ENCODE peak calls at places on chromosomes 7 and 10, in four cellular contexts. One of them, this sample, is unnamed.

GRCh38 chr7:74479066-74479781 is 25.5 kb downstream of the GTF2IRD1 start:
- DNase-seq in body of pancreas: peak
- DNase-seq in activated CD4-positive, alpha-beta T cell treated with anti-CD3 and anti-CD28 coated beads, Interleukin-2, amount 50 U/mL, for 24 hours: no peak
- DNase-seq in endothelial cell: no peak
- DNase-seq in this sample: peak

GRCh38 chr7:123748171-123748733 is 551 bp downstream of the WASL start:
- DNase-seq in body of pancreas: peak
- DNase-seq in activated CD4-positive, alpha-beta T cell treated with anti-CD3 and anti-CD28 coated beads, Interleukin-2, amount 50 U/mL, for 24 hours: peak
- DNase-seq in endothelial cell: peak
- DNase-seq in this sample: no peak

GRCh38 chr10:127878474-127879055 is 14.2 kb downstream of the CLRN3 start:
- DNase-seq in body of pancreas: no peak
- DNase-seq in activated CD4-positive, alpha-beta T cell treated with anti-CD3 and anti-CD28 coated beads, Interleukin-2, amount 50 U/mL, for 24 hours: no peak
- DNase-seq in endothelial cell: no peak
- DNase-seq in this sample: no peak

GRCh38 chr10:44906476-44906875 is 4.7 kb upstream of the TMEM72 start:
- DNase-seq in body of pancreas: no peak
- DNase-seq in activated CD4-positive, alpha-beta T cell treated with anti-CD3 and anti-CD28 coated beads, Interleukin-2, amount 50 U/mL, for 24 hours: no peak
- DNase-seq in endothelial cell: no peak
- DNase-seq in this sample: no peak

GRCh38 chr10:49114718-49115014 is 656 bp downstream of the VSTM4 start:
- DNase-seq in body of pancreas: no peak
- DNase-seq in activated CD4-positive, alpha-beta T cell treated with anti-CD3 and anti-CD28 coated beads, Interleukin-2, amount 50 U/mL, for 24 hours: no peak
- DNase-seq in endothelial cell: no peak
- DNase-seq in this sample: peak

GRCh38 chr7:141386881-141387280 is 164.3 kb upstream of the AGK start:
- DNase-seq in body of pancreas: no peak
- DNase-seq in activated CD4-positive, alpha-beta T cell treated with anti-CD3 and anti-CD28 coated beads, Interleukin-2, amount 50 U/mL, for 24 hours: no peak
- DNase-seq in endothelial cell: no peak
- DNase-seq in this sample: no peak

GRCh38 chr7:101696-102376 is 90.5 kb upstream of the FAM20C start:
- DNase-seq in body of pancreas: peak
- DNase-seq in activated CD4-positive, alpha-beta T cell treated with anti-CD3 and anti-CD28 coated beads, Interleukin-2, amount 50 U/mL, for 24 hours: no peak
- DNase-seq in endothelial cell: no peak
- DNase-seq in this sample: no peak

GRCh38 chr10:30803058-30803457 is 173.5 kb upstream of the LYZL2 start:
- DNase-seq in body of pancreas: no peak
- DNase-seq in activated CD4-positive, alpha-beta T cell treated with anti-CD3 and anti-CD28 coated beads, Interleukin-2, amount 50 U/mL, for 24 hours: no peak
- DNase-seq in endothelial cell: no peak
- DNase-seq in this sample: no peak

GRCh38 chr7:36605261-36605660 is 119.0 kb downstream of the AOAH start:
- DNase-seq in body of pancreas: no peak
- DNase-seq in activated CD4-positive, alpha-beta T cell treated with anti-CD3 and anti-CD28 coated beads, Interleukin-2, amount 50 U/mL, for 24 hours: no peak
- DNase-seq in endothelial cell: no peak
- DNase-seq in this sample: no peak

GRCh38 chr10:43260911-43261577 is 5.8 kb downstream of the RASGEF1A start:
- DNase-seq in body of pancreas: no peak
- DNase-seq in activated CD4-positive, alpha-beta T cell treated with anti-CD3 and anti-CD28 coated beads, Interleukin-2, amount 50 U/mL, for 24 hours: no peak
- DNase-seq in endothelial cell: no peak
- DNase-seq in this sample: no peak

GRCh38 chr10:82558208-82558607 is 683.2 kb downstream of the NRG3 start:
- DNase-seq in body of pancreas: no peak
- DNase-seq in activated CD4-positive, alpha-beta T cell treated with anti-CD3 and anti-CD28 coated beads, Interleukin-2, amount 50 U/mL, for 24 hours: no peak
- DNase-seq in endothelial cell: no peak
- DNase-seq in this sample: no peak

GRCh38 chr10:109281347-109281746 is 642.0 kb downstream of the XPNPEP1 start:
- DNase-seq in body of pancreas: no peak
- DNase-seq in activated CD4-positive, alpha-beta T cell treated with anti-CD3 and anti-CD28 coated beads, Interleukin-2, amount 50 U/mL, for 24 hours: no peak
- DNase-seq in endothelial cell: no peak
- DNase-seq in this sample: no peak

GRCh38 chr7:22114440-22114981 is 168.8 kb upstream of the CDCA7L start:
- DNase-seq in body of pancreas: peak
- DNase-seq in activated CD4-positive, alpha-beta T cell treated with anti-CD3 and anti-CD28 coated beads, Interleukin-2, amount 50 U/mL, for 24 hours: no peak
- DNase-seq in endothelial cell: no peak
- DNase-seq in this sample: no peak

GRCh38 chr10:13787015-13787421 is 200.3 kb downstream of the PRPF18 start:
- DNase-seq in body of pancreas: no peak
- DNase-seq in activated CD4-positive, alpha-beta T cell treated with anti-CD3 and anti-CD28 coated beads, Interleukin-2, amount 50 U/mL, for 24 hours: peak
- DNase-seq in endothelial cell: peak
- DNase-seq in this sample: no peak

GRCh38 chr7:90297118-90297517 is 24.0 kb downstream of the FAM237B start:
- DNase-seq in body of pancreas: no peak
- DNase-seq in activated CD4-positive, alpha-beta T cell treated with anti-CD3 and anti-CD28 coated beads, Interleukin-2, amount 50 U/mL, for 24 hours: no peak
- DNase-seq in endothelial cell: no peak
- DNase-seq in this sample: no peak

GRCh38 chr7:107551936-107552335 is 11.8 kb downstream of the COG5 start:
- DNase-seq in body of pancreas: no peak
- DNase-seq in activated CD4-positive, alpha-beta T cell treated with anti-CD3 and anti-CD28 coated beads, Interleukin-2, amount 50 U/mL, for 24 hours: no peak
- DNase-seq in endothelial cell: no peak
- DNase-seq in this sample: no peak

GRCh38 chr10:27550823-27551222 is 46.7 kb downstream of the RAB18 start:
- DNase-seq in body of pancreas: no peak
- DNase-seq in activated CD4-positive, alpha-beta T cell treated with anti-CD3 and anti-CD28 coated beads, Interleukin-2, amount 50 U/mL, for 24 hours: no peak
- DNase-seq in endothelial cell: no peak
- DNase-seq in this sample: no peak

GRCh38 chr7:30322656-30323355 is 38.4 kb downstream of the ZNRF2 start:
- DNase-seq in body of pancreas: no peak
- DNase-seq in activated CD4-positive, alpha-beta T cell treated with anti-CD3 and anti-CD28 coated beads, Interleukin-2, amount 50 U/mL, for 24 hours: no peak
- DNase-seq in endothelial cell: no peak
- DNase-seq in this sample: no peak

GRCh38 chr10:86649471-86650150 is 4.7 kb upstream of the OPN4 start:
- DNase-seq in body of pancreas: no peak
- DNase-seq in activated CD4-positive, alpha-beta T cell treated with anti-CD3 and anti-CD28 coated beads, Interleukin-2, amount 50 U/mL, for 24 hours: no peak
- DNase-seq in endothelial cell: no peak
- DNase-seq in this sample: peak

GRCh38 chr10:49136525-49136924 is 2.7 kb upstream of the FAM170B start:
- DNase-seq in body of pancreas: no peak
- DNase-seq in activated CD4-positive, alpha-beta T cell treated with anti-CD3 and anti-CD28 coated beads, Interleukin-2, amount 50 U/mL, for 24 hours: no peak
- DNase-seq in endothelial cell: no peak
- DNase-seq in this sample: no peak

GRCh38 chr7:2529161-2530075 is 9.8 kb downstream of the LFNG start:
- DNase-seq in body of pancreas: peak
- DNase-seq in activated CD4-positive, alpha-beta T cell treated with anti-CD3 and anti-CD28 coated beads, Interleukin-2, amount 50 U/mL, for 24 hours: no peak
- DNase-seq in endothelial cell: no peak
- DNase-seq in this sample: peak

GRCh38 chr7:123230603-123231002 is 30.8 kb upstream of the SLC13A1 start:
- DNase-seq in body of pancreas: no peak
- DNase-seq in activated CD4-positive, alpha-beta T cell treated with anti-CD3 and anti-CD28 coated beads, Interleukin-2, amount 50 U/mL, for 24 hours: no peak
- DNase-seq in endothelial cell: no peak
- DNase-seq in this sample: no peak

GRCh38 chr10:71333154-71333887 is 14.3 kb downstream of the SLC29A3 start:
- DNase-seq in body of pancreas: no peak
- DNase-seq in activated CD4-positive, alpha-beta T cell treated with anti-CD3 and anti-CD28 coated beads, Interleukin-2, amount 50 U/mL, for 24 hours: no peak
- DNase-seq in endothelial cell: no peak
- DNase-seq in this sample: no peak

GRCh38 chr7:89927762-89928161 is 226.5 kb upstream of the STEAP1 start:
- DNase-seq in body of pancreas: no peak
- DNase-seq in activated CD4-positive, alpha-beta T cell treated with anti-CD3 and anti-CD28 coated beads, Interleukin-2, amount 50 U/mL, for 24 hours: no peak
- DNase-seq in endothelial cell: no peak
- DNase-seq in this sample: no peak

GRCh38 chr7:149820622-149821190 is 17.5 kb upstream of the ZNF862 start:
- DNase-seq in body of pancreas: no peak
- DNase-seq in activated CD4-positive, alpha-beta T cell treated with anti-CD3 and anti-CD28 coated beads, Interleukin-2, amount 50 U/mL, for 24 hours: no peak
- DNase-seq in endothelial cell: no peak
- DNase-seq in this sample: no peak

GRCh38 chr10:49612513-49613159 is 1.2 kb upstream of the CHAT start:
- DNase-seq in body of pancreas: no peak
- DNase-seq in activated CD4-positive, alpha-beta T cell treated with anti-CD3 and anti-CD28 coated beads, Interleukin-2, amount 50 U/mL, for 24 hours: no peak
- DNase-seq in endothelial cell: no peak
- DNase-seq in this sample: no peak

GRCh38 chr7:32574626-32575025 is 79.3 kb downstream of the AVL9 start:
- DNase-seq in body of pancreas: no peak
- DNase-seq in activated CD4-positive, alpha-beta T cell treated with anti-CD3 and anti-CD28 coated beads, Interleukin-2, amount 50 U/mL, for 24 hours: no peak
- DNase-seq in endothelial cell: no peak
- DNase-seq in this sample: no peak

GRCh38 chr10:118238573-118239240 is 103.4 kb downstream of the FAM204A start:
- DNase-seq in body of pancreas: no peak
- DNase-seq in activated CD4-positive, alpha-beta T cell treated with anti-CD3 and anti-CD28 coated beads, Interleukin-2, amount 50 U/mL, for 24 hours: no peak
- DNase-seq in endothelial cell: no peak
- DNase-seq in this sample: no peak

This sample was measured in testis.